ENCODE peak calls at places on chromosome 3, in ten cellular contexts. One of them, this sample, is unnamed.

GRCh38 chr3:64143399-64144130 is 81.7 kb downstream of the PRICKLE2 start:
- DNase-seq in mucosa of descending colon: no peak
- DNase-seq in AG04450: peak
- DNase-seq in neural progenitor cell: no peak
- DNase-seq in omental fat pad: no peak
- DNase-seq in left ventricle myocardium inferior: no peak
- DNase-seq in cardiac muscle cell: no peak
- DNase-seq in IMR-90: peak
- DNase-seq in nephron progenitor cell: no peak
- DNase-seq in progenitor cell of endocrine pancreas: no peak
- DNase-seq in this sample: no peak

GRCh38 chr3:195441476-195441970 is 1.3 kb downstream of the ACAP2 start:
- DNase-seq in neural progenitor cell: peak
- DNase-seq in left ventricle myocardium inferior: no peak
- DNase-seq in nephron progenitor cell: no peak
- DNase-seq in AG04450: no peak
- DNase-seq in progenitor cell of endocrine pancreas: no peak
- DNase-seq in mucosa of descending colon: no peak
- DNase-seq in IMR-90: peak
- DNase-seq in omental fat pad: no peak
- DNase-seq in cardiac muscle cell: no peak
- DNase-seq in this sample: no peak

GRCh38 chr3:197573048-197573767 is 17.4 kb upstream of the BDH1 start:
- DNase-seq in AG04450: no peak
- DNase-seq in left ventricle myocardium inferior: no peak
- DNase-seq in progenitor cell of endocrine pancreas: no peak
- DNase-seq in IMR-90: no peak
- DNase-seq in cardiac muscle cell: no peak
- DNase-seq in nephron progenitor cell: no peak
- DNase-seq in mucosa of descending colon: no peak
- DNase-seq in omental fat pad: no peak
- DNase-seq in neural progenitor cell: no peak
- DNase-seq in this sample: no peak

GRCh38 chr3:146110156-146110555 is 50.8 kb downstream of the PLOD2 start:
- DNase-seq in mucosa of descending colon: no peak
- DNase-seq in progenitor cell of endocrine pancreas: no peak
- DNase-seq in left ventricle myocardium inferior: no peak
- DNase-seq in omental fat pad: no peak
- DNase-seq in neural progenitor cell: no peak
- DNase-seq in cardiac muscle cell: no peak
- DNase-seq in nephron progenitor cell: no peak
- DNase-seq in AG04450: no peak
- DNase-seq in IMR-90: no peak
- DNase-seq in this sample: no peak

GRCh38 chr3:27114684-27115083 is 254.5 kb downstream of the NEK10 start:
- DNase-seq in cardiac muscle cell: no peak
- DNase-seq in left ventricle myocardium inferior: no peak
- DNase-seq in omental fat pad: no peak
- DNase-seq in neural progenitor cell: no peak
- DNase-seq in progenitor cell of endocrine pancreas: no peak
- DNase-seq in mucosa of descending colon: no peak
- DNase-seq in AG04450: no peak
- DNase-seq in IMR-90: peak
- DNase-seq in nephron progenitor cell: no peak
- DNase-seq in this sample: no peak

GRCh38 chr3:154334973-154335420 is 10.7 kb upstream of the DHX36 start:
- DNase-seq in AG04450: peak
- DNase-seq in mucosa of descending colon: no peak
- DNase-seq in neural progenitor cell: peak
- DNase-seq in omental fat pad: no peak
- DNase-seq in left ventricle myocardium inferior: no peak
- DNase-seq in nephron progenitor cell: no peak
- DNase-seq in IMR-90: peak
- DNase-seq in progenitor cell of endocrine pancreas: no peak
- DNase-seq in cardiac muscle cell: peak
- DNase-seq in this sample: peak

GRCh38 chr3:126527455-126528211 is 3.7 kb downstream of the CHST13 start:
- DNase-seq in nephron progenitor cell: no peak
- DNase-seq in progenitor cell of endocrine pancreas: no peak
- DNase-seq in neural progenitor cell: no peak
- DNase-seq in omental fat pad: no peak
- DNase-seq in IMR-90: no peak
- DNase-seq in cardiac muscle cell: no peak
- DNase-seq in mucosa of descending colon: no peak
- DNase-seq in AG04450: no peak
- DNase-seq in left ventricle myocardium inferior: no peak
- DNase-seq in this sample: no peak

GRCh38 chr3:141380987-141381386 is 12.7 kb downstream of the ZBTB38 start:
- DNase-seq in IMR-90: no peak
- DNase-seq in omental fat pad: no peak
- DNase-seq in mucosa of descending colon: no peak
- DNase-seq in nephron progenitor cell: no peak
- DNase-seq in cardiac muscle cell: no peak
- DNase-seq in left ventricle myocardium inferior: no peak
- DNase-seq in neural progenitor cell: no peak
- DNase-seq in AG04450: no peak
- DNase-seq in progenitor cell of endocrine pancreas: no peak
- DNase-seq in this sample: no peak

GRCh38 chr3:147925272-147925671 is 516.1 kb downstream of the ZIC1 start:
- DNase-seq in IMR-90: peak
- DNase-seq in omental fat pad: no peak
- DNase-seq in AG04450: no peak
- DNase-seq in mucosa of descending colon: no peak
- DNase-seq in neural progenitor cell: no peak
- DNase-seq in left ventricle myocardium inferior: no peak
- DNase-seq in cardiac muscle cell: no peak
- DNase-seq in nephron progenitor cell: no peak
- DNase-seq in progenitor cell of endocrine pancreas: no peak
- DNase-seq in this sample: no peak

GRCh38 chr3:21017115-21017852 is 733.7 kb downstream of the ZNF385D start:
- DNase-seq in omental fat pad: no peak
- DNase-seq in IMR-90: no peak
- DNase-seq in left ventricle myocardium inferior: no peak
- DNase-seq in cardiac muscle cell: no peak
- DNase-seq in mucosa of descending colon: no peak
- DNase-seq in nephron progenitor cell: no peak
- DNase-seq in neural progenitor cell: peak
- DNase-seq in progenitor cell of endocrine pancreas: no peak
- DNase-seq in AG04450: no peak
- DNase-seq in this sample: no peak

GRCh38 chr3:141303481-141304223 is 64.7 kb upstream of the ZBTB38 start:
- DNase-seq in omental fat pad: no peak
- DNase-seq in IMR-90: peak
- DNase-seq in AG04450: peak
- DNase-seq in nephron progenitor cell: peak
- DNase-seq in cardiac muscle cell: peak
- DNase-seq in neural progenitor cell: peak
- DNase-seq in left ventricle myocardium inferior: no peak
- DNase-seq in mucosa of descending colon: no peak
- DNase-seq in progenitor cell of endocrine pancreas: peak
- DNase-seq in this sample: peak

GRCh38 chr3:90062018-90062417 is 954.6 kb downstream of the EPHA3 start:
- DNase-seq in AG04450: no peak
- DNase-seq in mucosa of descending colon: no peak
- DNase-seq in cardiac muscle cell: no peak
- DNase-seq in progenitor cell of endocrine pancreas: no peak
- DNase-seq in nephron progenitor cell: no peak
- DNase-seq in IMR-90: peak
- DNase-seq in omental fat pad: no peak
- DNase-seq in neural progenitor cell: no peak
- DNase-seq in left ventricle myocardium inferior: no peak
- DNase-seq in this sample: no peak

GRCh38 chr3:4978966-4979400 is 254 bp upstream of the BHLHE40 start:
- DNase-seq in mucosa of descending colon: peak
- DNase-seq in left ventricle myocardium inferior: peak
- DNase-seq in cardiac muscle cell: peak
- DNase-seq in omental fat pad: peak
- DNase-seq in nephron progenitor cell: peak
- DNase-seq in progenitor cell of endocrine pancreas: no peak
- DNase-seq in AG04450: peak
- DNase-seq in neural progenitor cell: peak
- DNase-seq in IMR-90: peak
- DNase-seq in this sample: peak
- TF ChIP-seq CTCF in mucosa of descending colon: no peak
- TF ChIP-seq CTCF in left ventricle myocardium inferior: no peak
- TF ChIP-seq CTCF in cardiac muscle cell: no peak
- TF ChIP-seq CTCF in omental fat pad: no peak
- TF ChIP-seq CTCF in nephron progenitor cell: no peak
- TF ChIP-seq CTCF in progenitor cell of endocrine pancreas: no peak
- TF ChIP-seq CTCF in AG04450: no peak
- TF ChIP-seq CTCF in neural progenitor cell: no peak
- TF ChIP-seq CTCF in IMR-90: no peak
- TF ChIP-seq CTCF in this sample: no peak

GRCh38 chr3:160340351-160340750 is 58.7 kb downstream of the IFT80 start:
- DNase-seq in IMR-90: no peak
- DNase-seq in left ventricle myocardium inferior: no peak
- DNase-seq in mucosa of descending colon: no peak
- DNase-seq in cardiac muscle cell: no peak
- DNase-seq in nephron progenitor cell: no peak
- DNase-seq in AG04450: no peak
- DNase-seq in progenitor cell of endocrine pancreas: no peak
- DNase-seq in neural progenitor cell: no peak
- DNase-seq in omental fat pad: no peak
- DNase-seq in this sample: no peak

GRCh38 chr3:160346511-160346910 is 52.5 kb downstream of the IFT80 start:
- DNase-seq in cardiac muscle cell: no peak
- DNase-seq in mucosa of descending colon: no peak
- DNase-seq in progenitor cell of endocrine pancreas: no peak
- DNase-seq in left ventricle myocardium inferior: no peak
- DNase-seq in neural progenitor cell: no peak
- DNase-seq in AG04450: no peak
- DNase-seq in omental fat pad: no peak
- DNase-seq in IMR-90: no peak
- DNase-seq in nephron progenitor cell: no peak
- DNase-seq in this sample: no peak

GRCh38 chr3:160343132-160343531 is 55.9 kb downstream of the IFT80 start:
- DNase-seq in AG04450: no peak
- DNase-seq in neural progenitor cell: peak
- DNase-seq in IMR-90: peak
- DNase-seq in omental fat pad: no peak
- DNase-seq in left ventricle myocardium inferior: no peak
- DNase-seq in mucosa of descending colon: no peak
- DNase-seq in nephron progenitor cell: no peak
- DNase-seq in cardiac muscle cell: peak
- DNase-seq in progenitor cell of endocrine pancreas: no peak
- DNase-seq in this sample: no peak
- TF ChIP-seq CTCF in AG04450: peak
- TF ChIP-seq CTCF in neural progenitor cell: peak
- TF ChIP-seq CTCF in IMR-90: peak
- TF ChIP-seq CTCF in omental fat pad: no peak
- TF ChIP-seq CTCF in left ventricle myocardium inferior: peak
- TF ChIP-seq CTCF in mucosa of descending colon: no peak
- TF ChIP-seq CTCF in nephron progenitor cell: peak
- TF ChIP-seq CTCF in cardiac muscle cell: peak
- TF ChIP-seq CTCF in progenitor cell of endocrine pancreas: peak
- TF ChIP-seq CTCF in this sample: peak

DNA sequence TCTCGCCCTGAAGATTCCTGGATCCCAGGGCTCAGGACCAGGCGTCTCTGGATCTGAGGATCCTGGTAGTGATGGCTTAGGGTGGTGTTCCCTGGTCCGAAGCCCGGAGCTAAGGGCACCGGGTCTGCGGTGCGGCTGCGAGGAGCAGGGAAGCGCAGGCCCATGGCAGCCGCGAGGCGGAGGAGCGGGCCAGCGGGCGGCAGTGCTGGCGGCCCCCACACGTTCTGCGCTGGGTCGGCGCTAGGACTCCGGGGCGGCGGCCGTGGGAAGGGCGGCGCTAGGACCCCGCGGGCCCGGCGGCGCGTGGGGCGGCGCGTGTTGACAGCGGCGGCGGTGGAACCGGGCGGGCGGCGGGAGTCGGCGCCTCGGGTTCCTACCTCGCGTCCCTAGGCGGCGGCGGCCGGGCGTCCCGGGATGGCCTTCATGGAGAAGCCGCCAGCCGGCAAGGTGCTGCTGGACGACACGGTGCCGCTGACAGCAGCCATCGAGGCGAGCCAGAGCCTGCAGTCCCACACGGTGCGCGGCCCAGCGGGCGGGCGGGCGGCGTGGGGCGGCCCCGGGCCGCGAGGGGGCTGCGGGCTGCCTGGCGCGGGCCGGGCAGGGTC is at the start of gene PXK:
- DNase-seq in omental fat pad: peak
- DNase-seq in progenitor cell of endocrine pancreas: peak
- DNase-seq in mucosa of descending colon: peak
- DNase-seq in left ventricle myocardium inferior: peak
- DNase-seq in AG04450: no peak
- DNase-seq in neural progenitor cell: peak
- DNase-seq in nephron progenitor cell: peak
- DNase-seq in IMR-90: peak
- DNase-seq in cardiac muscle cell: peak
- DNase-seq in this sample: peak
- TF ChIP-seq CTCF in omental fat pad: no peak
- TF ChIP-seq CTCF in progenitor cell of endocrine pancreas: peak
- TF ChIP-seq CTCF in mucosa of descending colon: no peak
- TF ChIP-seq CTCF in left ventricle myocardium inferior: peak
- TF ChIP-seq CTCF in AG04450: peak
- TF ChIP-seq CTCF in neural progenitor cell: no peak
- TF ChIP-seq CTCF in nephron progenitor cell: no peak
- TF ChIP-seq CTCF in IMR-90: peak
- TF ChIP-seq CTCF in cardiac muscle cell: no peak
- TF ChIP-seq CTCF in this sample: no peak

DNA sequence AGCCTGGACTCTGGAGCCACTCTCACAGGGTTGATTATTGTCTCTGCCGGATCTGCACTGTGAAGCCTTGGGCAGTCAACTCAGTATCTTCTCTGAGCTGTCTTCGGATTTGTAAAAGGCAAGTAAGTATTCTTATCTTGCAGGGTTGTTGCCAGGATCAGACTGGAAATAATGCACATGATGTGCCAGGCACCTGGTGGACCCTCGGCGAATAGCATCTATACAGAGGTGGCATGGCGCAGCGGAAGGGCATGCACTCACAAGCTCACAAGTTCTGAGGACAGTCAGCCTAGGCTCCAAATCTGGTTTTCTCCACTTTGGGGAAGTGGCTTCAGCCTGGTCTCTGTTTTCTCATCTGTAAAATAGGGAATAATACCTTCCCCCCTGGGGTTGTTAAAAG is 113.9 kb downstream of the SRGAP3 start:
- DNase-seq in neural progenitor cell: no peak
- DNase-seq in IMR-90: no peak
- DNase-seq in cardiac muscle cell: no peak
- DNase-seq in omental fat pad: no peak
- DNase-seq in nephron progenitor cell: no peak
- DNase-seq in left ventricle myocardium inferior: no peak
- DNase-seq in progenitor cell of endocrine pancreas: no peak
- DNase-seq in mucosa of descending colon: no peak
- DNase-seq in AG04450: no peak
- DNase-seq in this sample: no peak
- TF ChIP-seq CTCF in neural progenitor cell: peak
- TF ChIP-seq CTCF in IMR-90: no peak
- TF ChIP-seq CTCF in cardiac muscle cell: no peak
- TF ChIP-seq CTCF in omental fat pad: no peak
- TF ChIP-seq CTCF in nephron progenitor cell: no peak
- TF ChIP-seq CTCF in left ventricle myocardium inferior: no peak
- TF ChIP-seq CTCF in progenitor cell of endocrine pancreas: no peak
- TF ChIP-seq CTCF in mucosa of descending colon: no peak
- TF ChIP-seq CTCF in AG04450: no peak
- TF ChIP-seq CTCF in this sample: no peak

DNA sequence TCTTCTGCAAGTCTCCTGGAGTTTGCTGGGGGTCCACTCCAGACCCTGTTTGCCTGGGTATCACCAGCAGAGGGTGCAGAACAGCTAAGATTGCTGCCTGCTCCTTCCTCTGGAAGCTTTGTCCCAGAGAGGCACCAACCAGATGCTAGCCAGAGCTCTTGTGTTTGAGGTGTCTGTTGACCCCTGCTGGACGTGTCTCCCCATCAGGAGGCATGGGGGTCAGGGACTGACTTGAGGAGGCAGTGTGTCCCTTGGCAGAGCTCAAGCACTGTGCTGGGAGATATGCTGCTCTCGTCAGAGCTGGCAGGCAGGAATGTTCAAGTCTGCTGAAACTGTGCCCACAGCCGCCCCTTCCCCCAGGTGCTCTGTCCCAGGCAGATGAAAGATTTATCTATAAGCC is 86.5 kb downstream of the TPRG1 start:
- DNase-seq in AG04450: no peak
- DNase-seq in mucosa of descending colon: no peak
- DNase-seq in neural progenitor cell: peak
- DNase-seq in nephron progenitor cell: no peak
- DNase-seq in cardiac muscle cell: no peak
- DNase-seq in left ventricle myocardium inferior: no peak
- DNase-seq in IMR-90: no peak
- DNase-seq in progenitor cell of endocrine pancreas: no peak
- DNase-seq in omental fat pad: no peak
- DNase-seq in this sample: no peak
- TF ChIP-seq CTCF in AG04450: no peak
- TF ChIP-seq CTCF in mucosa of descending colon: no peak
- TF ChIP-seq CTCF in neural progenitor cell: peak
- TF ChIP-seq CTCF in nephron progenitor cell: no peak
- TF ChIP-seq CTCF in cardiac muscle cell: no peak
- TF ChIP-seq CTCF in left ventricle myocardium inferior: no peak
- TF ChIP-seq CTCF in IMR-90: no peak
- TF ChIP-seq CTCF in progenitor cell of endocrine pancreas: no peak
- TF ChIP-seq CTCF in omental fat pad: no peak
- TF ChIP-seq CTCF in this sample: no peak